ENCODE peak calls at places on chromosomes 13 and 19, in four cellular contexts. P, G, B and O are unnamed samples.

GRCh38 chr19:12790628-12791344 is 500 bp upstream of the JUNB start:
- DNase-seq in P (no peak), G (no peak), B (no peak), O (no peak)

GRCh38 chr19:9865732-9866627 is 30.9 kb downstream of the PIN1 start:
- DNase-seq in P (no peak), G (no peak), B (no peak), O (no peak)

GRCh38 chr19:12833747-12834417 is 497 bp downstream of the RTBDN start:
- DNase-seq in P (peak), G (no peak), B (no peak), O (peak)

GRCh38 chr19:3699071-3699740 is 1.1 kb downstream of the PIP5K1C start:
- DNase-seq in P (no peak), G (no peak), B (peak), O (peak)

GRCh38 chr13:114105351-114106225 is 26.8 kb downstream of the RASA3 start:
- DNase-seq in P (peak), G (no peak), B (no peak), O (no peak)

GRCh38 chr13:97233499-97233898 is 11.4 kb downstream of the MBNL2 start:
- DNase-seq in P (no peak), G (no peak), B (no peak), O (no peak)

GRCh38 chr13:91399189-91400093 is 1.0 kb downstream of the GPC5 start:
- DNase-seq in P (peak), G (no peak), B (no peak), O (no peak)

GRCh38 chr19:18588611-18589379 is at the start of gene REX1BD:
- DNase-seq in P (peak), G (no peak), B (peak), O (peak)

GRCh38 chr19:2215281-2215751 is 20.8 kb downstream of the PLEKHJ1 start:
- DNase-seq in P (peak), G (no peak), B (no peak), O (no peak)

GRCh38 chr19:56403261-56403660 is 871 bp upstream of the ZNF583 start:
- DNase-seq in P (no peak), G (no peak), B (peak), O (no peak)

GRCh38 chr13:30690282-30691188 is 44.8 kb upstream of the ALOX5AP start:
- DNase-seq in P (no peak), G (peak), B (peak), O (peak)

GRCh38 chr13:53098455-53098854 is 69.8 kb downstream of the OLFM4 start:
- DNase-seq in P (no peak), G (no peak), B (no peak), O (no peak)

GRCh38 chr13:27790523-27790922 is 1.8 kb upstream of the GSX1 start:
- DNase-seq in P (peak), G (no peak), B (no peak), O (no peak)

GRCh38 chr19:407501-408440 is 1.2 kb downstream of the C2CD4C start:
- DNase-seq in P (no peak), G (no peak), B (no peak), O (no peak)

GRCh38 chr19:53549354-53549753 is 11.4 kb downstream of the ZNF331 start:
- DNase-seq in P (no peak), G (no peak), B (peak), O (peak)

GRCh38 chr13:51370116-51370515 is 30.6 kb downstream of the SERPINE3 start:
- DNase-seq in P (no peak), G (no peak), B (peak), O (peak)

GRCh38 chr13:42277618-42278276 is 5.8 kb downstream of the AKAP11 start:
- DNase-seq in P (no peak), G (no peak), B (no peak), O (no peak)

GRCh38 chr19:16143399-16144215 is at the start of gene HSH2D:
- DNase-seq in P (peak), G (no peak), B (no peak), O (peak)

GRCh38 chr13:92717857-92718256 is 508.8 kb upstream of the GPC6 start:
- DNase-seq in P (no peak), G (no peak), B (no peak), O (no peak)

GRCh38 chr19:42323852-42324654 is 1.4 kb upstream of the MEGF8 start:
- DNase-seq in P (peak), G (no peak), B (no peak), O (no peak)

GRCh38 chr19:42325896-42326771 is 699 bp downstream of the MEGF8 start:
- DNase-seq in P (peak), G (no peak), B (no peak), O (no peak)

GRCh38 chr19:42323473-42323851 is 2.0 kb upstream of the MEGF8 start:
- DNase-seq in P (peak), G (no peak), B (no peak), O (no peak)

GRCh38 chr19:42325308-42325895 is at the start of gene MEGF8:
- DNase-seq in P (peak), G (peak), B (peak), O (peak)

GRCh38 chr19:42324655-42325307 is 654 bp upstream of the MEGF8 start:
- DNase-seq in P (peak), G (no peak), B (no peak), O (no peak)
- TF ChIP-seq CTCF in P (no peak), G (no peak), B (peak), O (peak)

GRCh38 chr13:100176781-100177389 is 88.0 kb downstream of the PCCA start:
- DNase-seq in P (no peak), G (peak), B (peak), O (peak)
- TF ChIP-seq CTCF in P (no peak), G (no peak), B (no peak), O (no peak)

GRCh38 chr13:110812111-110812868 is 98.8 kb downstream of the ING1 start:
- DNase-seq in P (peak), G (no peak), B (peak), O (no peak)
- TF ChIP-seq CTCF in P (no peak), G (peak), B (no peak), O (no peak)

GRCh38 chr19:35246466-35247096 is 2.2 kb upstream of the LSR start:
- DNase-seq in P (no peak), G (no peak), B (no peak), O (no peak)

GRCh38 chr19:35249146-35249847 is 495 bp downstream of the LSR start:
- DNase-seq in P (no peak), G (no peak), B (no peak), O (peak)

GRCh38 chr19:35248310-35249145 is at the start of gene LSR:
- DNase-seq in P (peak), G (no peak), B (no peak), O (peak)

GRCh38 chr19:35249848-35250711 is 1.3 kb downstream of the LSR start:
- DNase-seq in P (peak), G (no peak), B (no peak), O (no peak)

DNA sequence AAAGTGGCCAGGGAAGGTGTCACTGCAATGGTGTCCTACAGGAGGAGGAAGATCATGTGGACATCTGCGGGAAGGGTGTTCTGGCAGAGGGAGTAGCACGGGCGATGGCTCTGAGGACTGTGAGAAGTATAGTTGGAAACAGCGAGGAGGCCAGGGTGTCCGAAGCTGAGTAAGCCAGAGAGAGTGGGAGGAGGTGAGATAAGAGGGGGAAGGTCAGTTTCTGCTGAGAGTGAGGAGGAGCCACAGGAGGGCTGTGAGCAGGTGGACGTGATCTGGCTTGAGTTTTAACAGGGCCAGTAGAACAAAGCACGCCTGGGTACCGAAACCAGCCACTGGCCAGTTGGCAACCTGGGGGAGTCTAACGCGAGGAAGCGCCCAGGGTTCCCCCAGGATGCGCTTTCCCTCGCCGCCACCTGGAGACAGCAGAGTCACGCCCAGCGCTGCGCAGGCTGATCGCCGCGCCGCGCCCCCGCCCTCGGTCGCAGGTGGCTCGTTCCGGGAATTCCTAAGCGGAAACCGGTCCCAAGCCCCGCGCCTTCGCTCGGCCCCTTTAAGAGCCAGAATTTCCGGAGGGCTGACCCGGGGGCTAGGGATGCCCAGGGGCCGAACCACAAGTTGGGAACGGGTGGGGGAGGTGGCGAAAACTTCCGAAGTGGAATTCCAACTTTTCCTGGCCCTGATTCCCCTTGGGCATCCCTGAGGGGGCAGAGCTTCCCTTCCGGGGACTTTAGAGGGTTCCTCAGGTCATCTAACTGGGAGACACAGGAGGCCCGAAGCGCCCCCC is 1.1 kb upstream of the LSR start:
- DNase-seq in P (peak), G (no peak), B (no peak), O (peak)
- TF ChIP-seq CTCF in P (no peak), G (no peak), B (no peak), O (peak)

DNA sequence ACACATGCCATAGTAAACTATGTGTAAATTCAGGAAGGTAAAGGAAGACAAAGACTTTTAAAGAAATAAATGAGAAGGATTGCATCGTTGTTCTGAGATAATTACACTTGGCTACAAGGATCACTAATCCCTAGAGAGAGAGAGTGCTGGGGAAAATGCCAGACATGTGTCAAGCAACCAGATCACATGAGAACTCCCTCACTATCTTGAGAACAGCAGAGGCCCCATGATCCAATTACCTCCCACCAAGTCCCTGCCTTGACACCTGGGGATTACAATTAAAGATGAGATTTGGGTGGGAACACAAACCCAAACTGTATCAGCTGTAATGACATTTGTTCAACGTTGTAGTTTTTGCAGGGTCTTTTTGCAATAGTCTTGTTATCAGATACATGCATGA is 1600.9 kb upstream of the MIR17HG start:
- DNase-seq in P (no peak), G (no peak), B (no peak), O (no peak)
- TF ChIP-seq CTCF in P (no peak), G (no peak), B (no peak), O (no peak)

GRCh38 chr13:50123002-50123401 is 107.8 kb downstream of the KCNRG start:
- DNase-seq in P (no peak), G (no peak), B (no peak), O (no peak)

GRCh38 chr13:50124536-50125305 is 109.5 kb downstream of the KCNRG start:
- DNase-seq in P (peak), G (no peak), B (peak), O (peak)

GRCh38 chr13:50123515-50123861 is 108.2 kb downstream of the KCNRG start:
- DNase-seq in P (no peak), G (no peak), B (no peak), O (no peak)

GRCh38 chr13:50125306-50125555 is 110.0 kb downstream of the KCNRG start:
- DNase-seq in P (no peak), G (no peak), B (no peak), O (no peak)

GRCh38 chr13:50123862-50124535 is 108.8 kb downstream of the KCNRG start:
- DNase-seq in P (peak), G (peak), B (peak), O (peak)
- TF ChIP-seq CTCF in P (no peak), G (no peak), B (no peak), O (no peak)

DNA sequence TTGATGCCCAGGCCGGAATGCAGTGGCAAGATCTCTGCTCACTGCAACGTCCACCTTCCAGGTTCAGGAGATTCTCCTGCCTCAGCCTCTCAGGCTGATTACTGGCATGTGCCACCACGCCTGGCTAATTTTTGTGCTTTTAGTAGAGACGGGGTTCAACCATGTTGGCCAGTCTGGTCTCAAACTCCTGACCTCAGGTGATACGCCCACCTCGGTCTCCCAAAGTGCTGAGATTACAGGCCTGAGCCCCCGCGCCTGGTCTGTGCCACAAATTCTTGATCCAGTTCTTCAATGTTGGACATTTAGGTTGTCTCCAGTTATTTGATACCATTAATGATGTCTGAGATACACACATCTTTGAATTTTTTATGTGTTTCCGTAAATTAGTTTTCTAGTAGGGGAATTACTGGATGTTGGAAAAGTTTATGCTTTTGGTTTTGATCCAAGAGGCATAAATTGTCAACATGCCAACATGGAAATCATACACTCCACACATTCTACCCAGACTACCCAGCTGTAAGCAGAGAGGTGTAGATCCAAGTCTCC is 525 bp upstream of the COG3 start:
- DNase-seq in P (no peak), G (no peak), B (no peak), O (no peak)
- TF ChIP-seq CTCF in P (no peak), G (peak), B (no peak), O (no peak)

GRCh38 chr13:103386341-103386740 is 320.1 kb upstream of the SLC10A2 start:
- DNase-seq in P (no peak), G (peak), B (no peak), O (peak)

GRCh38 chr13:103394670-103395069 is 328.5 kb upstream of the SLC10A2 start:
- DNase-seq in P (no peak), G (no peak), B (no peak), O (no peak)

DNA sequence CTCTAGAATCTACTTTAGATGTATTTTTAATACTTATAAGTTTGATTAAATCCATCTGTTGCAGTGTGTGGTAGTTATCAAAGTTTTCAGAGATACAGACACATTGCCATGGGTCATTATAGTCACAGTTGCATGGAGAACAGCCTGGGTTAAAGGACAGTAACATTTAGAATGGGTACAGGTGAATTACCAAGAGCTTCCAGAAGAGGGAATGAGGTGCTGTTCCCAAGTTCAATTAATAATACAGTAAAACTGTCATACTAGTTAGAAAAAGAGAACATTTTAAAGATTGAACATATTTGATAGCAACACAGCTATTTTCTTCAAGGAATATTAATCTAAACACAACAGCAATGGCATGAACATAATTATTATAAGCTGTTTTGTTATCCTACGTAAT is 322.6 kb upstream of the SLC10A2 start:
- DNase-seq in P (no peak), G (no peak), B (no peak), O (no peak)
- TF ChIP-seq CTCF in P (no peak), G (no peak), B (no peak), O (no peak)

GRCh38 chr19:45076851-45077730 is 813 bp upstream of the ZNF296 start:
- DNase-seq in P (peak), G (no peak), B (no peak), O (no peak)

GRCh38 chr19:45078390-45079062 is 534 bp upstream of the GEMIN7 start:
- DNase-seq in P (no peak), G (no peak), B (no peak), O (no peak)

GRCh38 chr19:45079911-45080469 is 930 bp downstream of the GEMIN7 start:
- DNase-seq in P (peak), G (no peak), B (no peak), O (no peak)

GRCh38 chr19:45082170-45082569 is 3.1 kb downstream of the GEMIN7 start:
- DNase-seq in P (no peak), G (no peak), B (no peak), O (no peak)

DNA sequence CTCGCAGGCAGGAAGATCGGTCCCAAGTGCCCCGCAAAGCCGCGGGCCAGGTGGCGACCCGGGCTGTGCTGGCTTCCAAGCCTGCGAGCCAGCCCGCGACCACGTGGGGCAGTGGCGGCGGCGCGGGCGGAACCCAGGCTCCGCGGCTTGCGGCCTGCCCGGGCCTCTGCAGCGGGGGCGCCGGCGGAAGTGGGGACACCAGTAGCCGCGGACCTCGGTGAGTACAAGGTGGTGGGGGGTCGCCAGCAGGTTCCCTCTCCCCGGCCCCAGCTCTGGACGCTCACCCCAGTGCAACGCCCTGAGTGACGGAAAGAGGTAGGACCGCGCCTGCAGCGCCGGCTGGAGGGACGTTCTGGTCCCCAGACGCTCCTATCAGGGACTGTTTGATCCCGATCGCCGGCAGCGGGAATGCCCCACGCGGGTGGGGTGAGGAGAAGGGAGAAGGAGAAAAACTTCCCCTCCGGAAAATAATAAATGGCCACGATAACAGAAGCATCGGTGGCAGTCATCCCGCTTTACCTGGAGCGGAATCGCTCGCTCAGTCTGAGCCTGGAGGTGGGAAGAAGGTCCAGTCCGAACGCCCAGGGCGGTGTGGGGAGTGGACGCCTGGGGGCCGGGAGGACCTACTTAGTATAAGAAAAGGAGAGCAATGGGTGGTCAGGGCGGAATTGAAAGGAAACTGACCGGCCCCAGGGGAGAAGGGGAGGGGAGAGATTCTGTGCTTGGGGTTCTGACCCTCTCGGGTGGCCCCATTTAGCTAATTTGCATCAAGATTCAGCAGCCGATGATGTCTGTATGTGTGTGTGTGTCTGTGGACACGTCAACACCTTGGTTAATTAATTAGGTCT is at the start of gene GEMIN7:
- DNase-seq in P (peak), G (no peak), B (peak), O (peak)
- TF ChIP-seq CTCF in P (no peak), G (no peak), B (no peak), O (no peak)

DNA sequence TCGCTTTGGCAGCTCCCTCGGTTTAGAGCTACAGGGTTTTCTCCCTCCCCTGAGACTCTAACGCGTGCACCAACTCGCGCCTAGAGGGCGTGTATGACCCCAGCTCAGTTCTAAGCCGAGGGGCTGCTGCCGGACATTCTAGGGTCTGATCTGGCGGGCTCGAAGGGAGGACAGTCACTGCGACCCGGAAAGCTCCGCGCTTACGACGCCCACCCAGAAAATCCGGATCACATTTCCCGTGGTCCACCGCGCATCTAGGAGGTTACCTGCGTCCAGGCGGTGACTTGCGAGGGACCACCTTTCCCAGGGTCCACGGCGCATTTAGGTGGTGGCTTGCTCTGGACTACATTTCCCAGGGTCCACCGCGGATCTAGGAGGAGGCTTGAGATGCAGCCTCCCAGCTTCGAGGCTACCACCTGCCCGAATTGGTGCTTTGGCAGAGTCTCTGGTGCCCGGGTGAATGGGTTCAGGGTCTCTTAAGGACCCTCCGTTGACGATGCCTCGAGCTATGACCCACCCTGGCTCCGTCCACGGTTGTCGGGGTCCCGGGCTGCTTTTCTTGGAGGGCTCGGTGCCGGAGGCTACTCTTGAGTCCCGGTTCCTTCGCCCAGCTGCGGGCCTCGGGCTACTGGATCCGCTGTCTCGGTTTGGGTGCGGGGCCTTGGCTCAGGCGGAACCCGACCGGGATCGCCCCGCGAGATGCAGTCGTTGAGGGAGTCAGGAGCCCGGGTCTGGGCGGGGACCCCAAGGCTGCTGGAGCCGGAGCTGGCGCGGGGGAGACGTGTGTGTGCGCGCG is 30.5 kb downstream of the ZNF146 start:
- DNase-seq in P (peak), G (no peak), B (no peak), O (no peak)
- TF ChIP-seq CTCF in P (no peak), G (peak), B (no peak), O (no peak)